ENCODE peak calls at places on chromosome 20, in six cellular contexts. One of them, this sample, is unnamed.

GRCh38 chr20:60206259-60206658 is 248.0 kb downstream of the CDH26 start:
- DNase-seq in GM13976: peak
- DNase-seq in NCI-H748 treated with DMSO at 0.1 percent for 48 hours: no peak
- DNase-seq in astrocyte of the cerebellum: peak
- DNase-seq in type B pancreatic cell: no peak
- DNase-seq in activated CD4-positive, alpha-beta T cell treated with anti-CD3 and anti-CD28 coated beads, Interleukin-2, amount 10 ng/mL, durations not matched to agents 7 days and 5 days: peak
- DNase-seq in this sample: peak

GRCh38 chr20:34293589-34293988 is 9.6 kb downstream of the AHCY start:
- DNase-seq in astrocyte of the cerebellum: no peak
- DNase-seq in GM13976: no peak
- DNase-seq in NCI-H748 treated with DMSO at 0.1 percent for 48 hours: no peak
- DNase-seq in activated CD4-positive, alpha-beta T cell treated with anti-CD3 and anti-CD28 coated beads, Interleukin-2, amount 10 ng/mL, durations not matched to agents 7 days and 5 days: no peak
- DNase-seq in type B pancreatic cell: no peak
- DNase-seq in this sample: no peak

GRCh38 chr20:10658051-10658823 is 15.6 kb downstream of the JAG1 start:
- DNase-seq in type B pancreatic cell: no peak
- DNase-seq in GM13976: no peak
- DNase-seq in astrocyte of the cerebellum: no peak
- DNase-seq in activated CD4-positive, alpha-beta T cell treated with anti-CD3 and anti-CD28 coated beads, Interleukin-2, amount 10 ng/mL, durations not matched to agents 7 days and 5 days: no peak
- DNase-seq in NCI-H748 treated with DMSO at 0.1 percent for 48 hours: no peak
- DNase-seq in this sample: no peak

GRCh38 chr20:42313704-42314103 is 695.5 kb upstream of the CHD6 start:
- DNase-seq in activated CD4-positive, alpha-beta T cell treated with anti-CD3 and anti-CD28 coated beads, Interleukin-2, amount 10 ng/mL, durations not matched to agents 7 days and 5 days: no peak
- DNase-seq in NCI-H748 treated with DMSO at 0.1 percent for 48 hours: no peak
- DNase-seq in GM13976: no peak
- DNase-seq in type B pancreatic cell: no peak
- DNase-seq in astrocyte of the cerebellum: no peak
- DNase-seq in this sample: no peak

GRCh38 chr20:22584922-22585785 is 782 bp upstream of the FOXA2 start:
- DNase-seq in NCI-H748 treated with DMSO at 0.1 percent for 48 hours: peak
- DNase-seq in activated CD4-positive, alpha-beta T cell treated with anti-CD3 and anti-CD28 coated beads, Interleukin-2, amount 10 ng/mL, durations not matched to agents 7 days and 5 days: no peak
- DNase-seq in GM13976: no peak
- DNase-seq in type B pancreatic cell: no peak
- DNase-seq in astrocyte of the cerebellum: no peak
- DNase-seq in this sample: peak

GRCh38 chr20:35237486-35237885 is 11.0 kb downstream of the MMP24 start:
- DNase-seq in activated CD4-positive, alpha-beta T cell treated with anti-CD3 and anti-CD28 coated beads, Interleukin-2, amount 10 ng/mL, durations not matched to agents 7 days and 5 days: no peak
- DNase-seq in type B pancreatic cell: no peak
- DNase-seq in NCI-H748 treated with DMSO at 0.1 percent for 48 hours: no peak
- DNase-seq in GM13976: no peak
- DNase-seq in astrocyte of the cerebellum: no peak
- DNase-seq in this sample: no peak

GRCh38 chr20:13289031-13289430 is 68.0 kb downstream of the ISM1 start:
- DNase-seq in astrocyte of the cerebellum: no peak
- DNase-seq in GM13976: no peak
- DNase-seq in NCI-H748 treated with DMSO at 0.1 percent for 48 hours: no peak
- DNase-seq in type B pancreatic cell: no peak
- DNase-seq in activated CD4-positive, alpha-beta T cell treated with anti-CD3 and anti-CD28 coated beads, Interleukin-2, amount 10 ng/mL, durations not matched to agents 7 days and 5 days: no peak
- DNase-seq in this sample: no peak

GRCh38 chr20:41604002-41604401 is 14.2 kb downstream of the CHD6 start:
- DNase-seq in astrocyte of the cerebellum: no peak
- DNase-seq in activated CD4-positive, alpha-beta T cell treated with anti-CD3 and anti-CD28 coated beads, Interleukin-2, amount 10 ng/mL, durations not matched to agents 7 days and 5 days: no peak
- DNase-seq in type B pancreatic cell: no peak
- DNase-seq in NCI-H748 treated with DMSO at 0.1 percent for 48 hours: no peak
- DNase-seq in GM13976: no peak
- DNase-seq in this sample: no peak

GRCh38 chr20:23156842-23157423 is 70.8 kb upstream of the CD93 start:
- DNase-seq in NCI-H748 treated with DMSO at 0.1 percent for 48 hours: no peak
- DNase-seq in activated CD4-positive, alpha-beta T cell treated with anti-CD3 and anti-CD28 coated beads, Interleukin-2, amount 10 ng/mL, durations not matched to agents 7 days and 5 days: no peak
- DNase-seq in astrocyte of the cerebellum: no peak
- DNase-seq in GM13976: no peak
- DNase-seq in type B pancreatic cell: no peak
- DNase-seq in this sample: no peak

GRCh38 chr20:35893942-35894341 is 60.4 kb downstream of the SCAND1 start:
- DNase-seq in astrocyte of the cerebellum: no peak
- DNase-seq in type B pancreatic cell: no peak
- DNase-seq in GM13976: peak
- DNase-seq in activated CD4-positive, alpha-beta T cell treated with anti-CD3 and anti-CD28 coated beads, Interleukin-2, amount 10 ng/mL, durations not matched to agents 7 days and 5 days: no peak
- DNase-seq in NCI-H748 treated with DMSO at 0.1 percent for 48 hours: no peak
- DNase-seq in this sample: no peak

GRCh38 chr20:47711046-47711752 is 74.1 kb downstream of the SULF2 start:
- DNase-seq in astrocyte of the cerebellum: no peak
- DNase-seq in NCI-H748 treated with DMSO at 0.1 percent for 48 hours: no peak
- DNase-seq in GM13976: no peak
- DNase-seq in activated CD4-positive, alpha-beta T cell treated with anti-CD3 and anti-CD28 coated beads, Interleukin-2, amount 10 ng/mL, durations not matched to agents 7 days and 5 days: no peak
- DNase-seq in type B pancreatic cell: no peak
- DNase-seq in this sample: no peak

GRCh38 chr20:61296629-61297019 is 44.6 kb downstream of the CDH4 start:
- DNase-seq in type B pancreatic cell: no peak
- DNase-seq in astrocyte of the cerebellum: no peak
- DNase-seq in activated CD4-positive, alpha-beta T cell treated with anti-CD3 and anti-CD28 coated beads, Interleukin-2, amount 10 ng/mL, durations not matched to agents 7 days and 5 days: no peak
- DNase-seq in GM13976: no peak
- DNase-seq in NCI-H748 treated with DMSO at 0.1 percent for 48 hours: no peak
- DNase-seq in this sample: no peak

GRCh38 chr20:50886184-50886790 is 45.0 kb downstream of the ADNP start:
- DNase-seq in NCI-H748 treated with DMSO at 0.1 percent for 48 hours: no peak
- DNase-seq in activated CD4-positive, alpha-beta T cell treated with anti-CD3 and anti-CD28 coated beads, Interleukin-2, amount 10 ng/mL, durations not matched to agents 7 days and 5 days: no peak
- DNase-seq in astrocyte of the cerebellum: no peak
- DNase-seq in type B pancreatic cell: no peak
- DNase-seq in GM13976: no peak
- DNase-seq in this sample: no peak

GRCh38 chr20:45774933-45775332 is 16.8 kb downstream of the WFDC3 start:
- DNase-seq in NCI-H748 treated with DMSO at 0.1 percent for 48 hours: no peak
- DNase-seq in astrocyte of the cerebellum: no peak
- DNase-seq in type B pancreatic cell: no peak
- DNase-seq in GM13976: no peak
- DNase-seq in activated CD4-positive, alpha-beta T cell treated with anti-CD3 and anti-CD28 coated beads, Interleukin-2, amount 10 ng/mL, durations not matched to agents 7 days and 5 days: no peak
- DNase-seq in this sample: no peak

GRCh38 chr20:16541878-16542277 is 31.4 kb downstream of the KIF16B start:
- DNase-seq in astrocyte of the cerebellum: no peak
- DNase-seq in activated CD4-positive, alpha-beta T cell treated with anti-CD3 and anti-CD28 coated beads, Interleukin-2, amount 10 ng/mL, durations not matched to agents 7 days and 5 days: no peak
- DNase-seq in NCI-H748 treated with DMSO at 0.1 percent for 48 hours: no peak
- DNase-seq in GM13976: no peak
- DNase-seq in type B pancreatic cell: no peak
- DNase-seq in this sample: no peak

GRCh38 chr20:37992802-37993538 is 40.3 kb downstream of the TTI1 start:
- DNase-seq in GM13976: peak
- DNase-seq in activated CD4-positive, alpha-beta T cell treated with anti-CD3 and anti-CD28 coated beads, Interleukin-2, amount 10 ng/mL, durations not matched to agents 7 days and 5 days: peak
- DNase-seq in astrocyte of the cerebellum: peak
- DNase-seq in type B pancreatic cell: no peak
- DNase-seq in NCI-H748 treated with DMSO at 0.1 percent for 48 hours: no peak
- DNase-seq in this sample: peak

GRCh38 chr20:25058051-25058796 is at the start of gene ACSS1:
- DNase-seq in type B pancreatic cell: no peak
- DNase-seq in astrocyte of the cerebellum: no peak
- DNase-seq in NCI-H748 treated with DMSO at 0.1 percent for 48 hours: no peak
- DNase-seq in GM13976: peak
- DNase-seq in activated CD4-positive, alpha-beta T cell treated with anti-CD3 and anti-CD28 coated beads, Interleukin-2, amount 10 ng/mL, durations not matched to agents 7 days and 5 days: peak
- DNase-seq in this sample: no peak

GRCh38 chr20:46261456-46262253 is 46.6 kb downstream of the CDH22 start:
- DNase-seq in type B pancreatic cell: no peak
- DNase-seq in activated CD4-positive, alpha-beta T cell treated with anti-CD3 and anti-CD28 coated beads, Interleukin-2, amount 10 ng/mL, durations not matched to agents 7 days and 5 days: no peak
- DNase-seq in NCI-H748 treated with DMSO at 0.1 percent for 48 hours: no peak
- DNase-seq in astrocyte of the cerebellum: no peak
- DNase-seq in GM13976: no peak
- DNase-seq in this sample: no peak

GRCh38 chr20:14700641-14700965 is 363.2 kb upstream of the FLRT3 start:
- DNase-seq in astrocyte of the cerebellum: no peak
- DNase-seq in NCI-H748 treated with DMSO at 0.1 percent for 48 hours: no peak
- DNase-seq in GM13976: no peak
- DNase-seq in type B pancreatic cell: no peak
- DNase-seq in activated CD4-positive, alpha-beta T cell treated with anti-CD3 and anti-CD28 coated beads, Interleukin-2, amount 10 ng/mL, durations not matched to agents 7 days and 5 days: no peak
- DNase-seq in this sample: no peak

GRCh38 chr20:24915440-24915839 is 33.6 kb upstream of the CST7 start:
- DNase-seq in activated CD4-positive, alpha-beta T cell treated with anti-CD3 and anti-CD28 coated beads, Interleukin-2, amount 10 ng/mL, durations not matched to agents 7 days and 5 days: no peak
- DNase-seq in type B pancreatic cell: peak
- DNase-seq in astrocyte of the cerebellum: no peak
- DNase-seq in GM13976: peak
- DNase-seq in NCI-H748 treated with DMSO at 0.1 percent for 48 hours: no peak
- DNase-seq in this sample: no peak

GRCh38 chr20:44324343-44324742 is 12.5 kb upstream of the R3HDML start:
- DNase-seq in activated CD4-positive, alpha-beta T cell treated with anti-CD3 and anti-CD28 coated beads, Interleukin-2, amount 10 ng/mL, durations not matched to agents 7 days and 5 days: no peak
- DNase-seq in GM13976: no peak
- DNase-seq in type B pancreatic cell: no peak
- DNase-seq in astrocyte of the cerebellum: no peak
- DNase-seq in NCI-H748 treated with DMSO at 0.1 percent for 48 hours: no peak
- DNase-seq in this sample: no peak

GRCh38 chr20:461254-462198 is 807 bp downstream of the TBC1D20 start:
- DNase-seq in astrocyte of the cerebellum: no peak
- DNase-seq in type B pancreatic cell: peak
- DNase-seq in GM13976: peak
- DNase-seq in activated CD4-positive, alpha-beta T cell treated with anti-CD3 and anti-CD28 coated beads, Interleukin-2, amount 10 ng/mL, durations not matched to agents 7 days and 5 days: peak
- DNase-seq in NCI-H748 treated with DMSO at 0.1 percent for 48 hours: peak
- DNase-seq in this sample: peak

GRCh38 chr20:754904-755303 is 13.4 kb downstream of the SLC52A3 start:
- DNase-seq in NCI-H748 treated with DMSO at 0.1 percent for 48 hours: no peak
- DNase-seq in activated CD4-positive, alpha-beta T cell treated with anti-CD3 and anti-CD28 coated beads, Interleukin-2, amount 10 ng/mL, durations not matched to agents 7 days and 5 days: no peak
- DNase-seq in astrocyte of the cerebellum: no peak
- DNase-seq in type B pancreatic cell: no peak
- DNase-seq in GM13976: no peak
- DNase-seq in this sample: no peak

GRCh38 chr20:4082406-4083102 is 67.2 kb upstream of the RNF24 start:
- DNase-seq in activated CD4-positive, alpha-beta T cell treated with anti-CD3 and anti-CD28 coated beads, Interleukin-2, amount 10 ng/mL, durations not matched to agents 7 days and 5 days: peak
- DNase-seq in type B pancreatic cell: no peak
- DNase-seq in GM13976: peak
- DNase-seq in NCI-H748 treated with DMSO at 0.1 percent for 48 hours: no peak
- DNase-seq in astrocyte of the cerebellum: peak
- DNase-seq in this sample: peak

GRCh38 chr20:14677455-14677854 is 340.0 kb upstream of the FLRT3 start:
- DNase-seq in astrocyte of the cerebellum: no peak
- DNase-seq in type B pancreatic cell: no peak
- DNase-seq in activated CD4-positive, alpha-beta T cell treated with anti-CD3 and anti-CD28 coated beads, Interleukin-2, amount 10 ng/mL, durations not matched to agents 7 days and 5 days: no peak
- DNase-seq in NCI-H748 treated with DMSO at 0.1 percent for 48 hours: no peak
- DNase-seq in GM13976: no peak
- DNase-seq in this sample: no peak